ENCODE peak calls at places on chromosomes 4 and X, in six cellular contexts. C, Z, V, K, G and J are unnamed samples.
A peak's percentile ranks its signal among the peaks of the same experiment; 100 is the strongest.

GRCh38 chr4:41692717-41693345 is 55.7 kb downstream of the PHOX2B start:
- DNase-seq in C (peak; percentile 34), Z (peak; percentile 14), V (peak; percentile 48), K (peak; percentile 54), G (peak; percentile 70), J (peak; percentile 48)

GRCh38 chr4:6703786-6704185 is 5.9 kb downstream of the MRFAP1L1 start:
- DNase-seq in C (no peak), Z (no peak), V (no peak), K (no peak), G (no peak), J (no peak)

GRCh38 chr4:158005021-158005420 is 167.8 kb downstream of the GASK1B start:
- DNase-seq in C (no peak), Z (no peak), V (no peak), K (no peak), G (no peak), J (no peak)

GRCh38 chr4:67366341-67366861 is 178.9 kb downstream of the CENPC start:
- DNase-seq in C (no peak), Z (no peak), V (no peak), K (no peak), G (no peak), J (no peak)

GRCh38 chr4:149790172-149790907 is 25.3 kb downstream of the IQCM start:
- DNase-seq in C (no peak), Z (no peak), V (no peak), K (no peak), G (peak; percentile 17), J (no peak)

GRCh38 chrX:71533850-71534515 is 1.1 kb downstream of the OGT start:
- DNase-seq in C (no peak), Z (no peak), V (peak; percentile 70), K (peak; percentile 45), G (peak; percentile 54), J (peak; percentile 44)

GRCh38 chr4:146051724-146052396 is 113.2 kb upstream of the ZNF827 start:
- DNase-seq in C (peak; percentile 49), Z (no peak), V (no peak), K (peak; percentile 61), G (peak; percentile 72), J (no peak)

GRCh38 chr4:132228676-132229075 is 920.4 kb upstream of the PCDH10 start:
- DNase-seq in C (no peak), Z (no peak), V (no peak), K (no peak), G (no peak), J (no peak)

GRCh38 chr4:673349-674091 is 556 bp downstream of the ATP5ME start:
- DNase-seq in C (no peak), Z (no peak), V (peak; percentile 32), K (peak; percentile 18), G (no peak), J (no peak)

GRCh38 chr4:168723020-168723419 is 226.2 kb downstream of the PALLD start:
- DNase-seq in C (no peak), Z (peak; percentile 63), V (no peak), K (peak; percentile 42), G (peak; percentile 74), J (no peak)

GRCh38 chrX:120207009-120207610 is 43.5 kb upstream of the ZBTB33 start:
- DNase-seq in C (no peak), Z (no peak), V (no peak), K (no peak), G (no peak), J (no peak)

GRCh38 chrX:16022580-16023170 is 100.7 kb upstream of the GRPR start:
- DNase-seq in C (peak; percentile 6), Z (no peak), V (no peak), K (no peak), G (peak; percentile 44), J (no peak)

GRCh38 chr4:145181091-145181501 is 707 bp upstream of the OTUD4 start:
- DNase-seq in C (no peak), Z (no peak), V (no peak), K (no peak), G (no peak), J (no peak)

GRCh38 chrX:48998391-48998790 is 3.7 kb downstream of the GRIPAP1 start:
- DNase-seq in C (no peak), Z (no peak), V (no peak), K (no peak), G (peak; percentile 5), J (no peak)

GRCh38 chr4:54213812-54214211 is 15.3 kb upstream of the PDGFRA start:
- DNase-seq in C (no peak), Z (no peak), V (no peak), K (no peak), G (peak; percentile 74), J (no peak)

GRCh38 chrX:2829066-2829430 is 318 bp downstream of the GYG2 start:
- DNase-seq in C (no peak), Z (no peak), V (no peak), K (no peak), G (no peak), J (no peak)

GRCh38 chr4:43274376-43274775 is 381.9 kb downstream of the GRXCR1 start:
- DNase-seq in C (no peak), Z (no peak), V (no peak), K (no peak), G (no peak), J (no peak)

GRCh38 chrX:10677490-10677889 is 57.1 kb upstream of the MID1 start:
- DNase-seq in C (no peak), Z (no peak), V (no peak), K (no peak), G (peak; percentile 0), J (no peak)

GRCh38 chrX:96696462-96696861 is 11.8 kb downstream of the DIAPH2 start:
- DNase-seq in C (no peak), Z (no peak), V (no peak), K (no peak), G (no peak), J (no peak)

GRCh38 chrX:155766321-155766720 is 114.8 kb upstream of the VAMP7 start:
- DNase-seq in C (no peak), Z (no peak), V (no peak), K (no peak), G (no peak), J (no peak)

GRCh38 chrX:155767101-155767878 is 113.9 kb upstream of the VAMP7 start:
- DNase-seq in C (peak; percentile 42), Z (peak; percentile 21), V (no peak), K (peak; percentile 63), G (peak; percentile 77), J (no peak)

DNA sequence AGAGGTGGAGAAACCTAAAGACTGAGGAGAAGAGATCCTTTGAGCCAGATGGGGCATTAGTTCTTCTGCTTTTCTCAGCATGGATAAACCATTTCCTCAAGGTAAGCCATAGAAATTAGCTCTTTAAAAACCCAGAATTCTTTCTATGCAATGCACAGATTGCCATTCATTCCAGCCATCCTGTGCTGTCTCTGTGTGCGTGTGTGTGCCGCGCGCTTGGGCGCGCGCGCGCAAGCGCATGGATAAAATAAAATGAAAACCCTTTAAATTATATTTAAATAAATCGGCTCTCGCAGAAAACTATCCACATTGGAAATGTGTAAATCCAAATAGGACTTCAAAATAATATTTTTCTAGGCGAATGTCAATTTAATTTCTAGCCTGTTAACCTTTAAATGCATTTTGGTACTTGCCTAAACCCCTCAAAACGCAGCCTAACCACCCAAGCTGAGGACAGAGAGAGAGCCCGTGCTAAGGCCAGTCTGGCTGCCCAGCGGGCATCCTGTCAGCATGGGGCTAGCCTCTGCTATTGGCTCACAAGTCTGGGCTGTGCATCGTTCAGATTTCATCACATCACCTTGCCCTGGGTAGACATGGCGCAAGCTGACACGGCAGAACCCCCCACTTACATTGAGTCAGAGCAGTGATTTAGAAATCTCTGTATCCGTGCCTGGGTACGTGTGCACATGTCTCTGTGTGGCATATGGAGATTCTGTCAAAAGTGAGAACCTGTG is 112.9 kb upstream of the VAMP7 start:
- DNase-seq in C (no peak), Z (no peak), V (no peak), K (peak; percentile 13), G (peak; percentile 49), J (no peak)
- H3K4me3 ChIP-seq in C (peak overlapping the region; percentile 54), Z (peak overlapping the region; percentile 48), V (no peak overlapping the region), K (peak overlapping the region; percentile 55), G (peak overlapping the region; percentile 57), J (no peak overlapping the region)

GRCh38 chrX:9532349-9532748 is 67.5 kb downstream of the TBL1X start:
- DNase-seq in C (no peak), Z (no peak), V (no peak), K (peak; percentile 44), G (peak; percentile 77), J (no peak)

GRCh38 chrX:9534686-9535085 is 69.8 kb downstream of the TBL1X start:
- DNase-seq in C (peak; percentile 27), Z (peak; percentile 7), V (no peak), K (no peak), G (peak; percentile 75), J (no peak)

GRCh38 chrX:9537781-9538180 is 72.9 kb downstream of the TBL1X start:
- DNase-seq in C (no peak), Z (no peak), V (no peak), K (no peak), G (no peak), J (no peak)

GRCh38 chrX:9533611-9534010 is 68.8 kb downstream of the TBL1X start:
- DNase-seq in C (no peak), Z (no peak), V (no peak), K (no peak), G (no peak), J (no peak)

DNA sequence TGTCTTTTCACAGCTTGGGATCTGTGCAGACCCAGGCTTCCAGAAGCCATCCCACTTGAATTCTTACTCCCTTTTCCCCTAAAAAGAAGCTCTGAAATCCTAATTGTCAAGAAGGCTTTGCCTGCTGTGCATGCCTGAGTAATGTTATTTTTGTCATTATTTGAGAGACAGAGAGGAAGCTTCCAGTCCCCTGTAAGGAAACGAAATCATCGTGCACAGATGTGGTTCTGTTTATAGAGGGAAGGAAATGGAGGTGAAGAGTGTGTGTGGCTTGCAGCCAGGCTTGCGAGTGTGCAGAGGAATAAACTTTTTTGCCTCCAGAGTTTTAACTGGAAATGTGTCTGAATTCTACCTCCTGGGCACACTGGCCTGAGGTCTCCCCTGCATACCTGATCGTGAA is 70.2 kb downstream of the TBL1X start:
- DNase-seq in C (no peak), Z (peak; percentile 7), V (peak; percentile 13), K (no peak), G (no peak), J (no peak)
- H3K4me3 ChIP-seq in C (no peak overlapping the region), Z (no peak overlapping the region), V (no peak overlapping the region), K (peak overlapping the region; percentile 9), G (no peak overlapping the region), J (no peak overlapping the region)

GRCh38 chr4:63728480-63729177 is 680.6 kb downstream of the TECRL start:
- DNase-seq in C (no peak), Z (no peak), V (no peak), K (no peak), G (peak; percentile 2), J (no peak)
- H3K4me3 ChIP-seq in C (no peak overlapping the region), Z (no peak overlapping the region), V (no peak overlapping the region), K (no peak overlapping the region), G (no peak overlapping the region), J (no peak overlapping the region)

GRCh38 chr4:1755297-1755696 is 34.0 kb downstream of the TACC3 start:
- DNase-seq in C (no peak), Z (no peak), V (no peak), K (no peak), G (no peak), J (no peak)

GRCh38 chr4:1757836-1758235 is 35.3 kb upstream of the FGFR3 start:
- DNase-seq in C (no peak), Z (no peak), V (no peak), K (no peak), G (no peak), J (no peak)

GRCh38 chr4:1754336-1754735 is 33.0 kb downstream of the TACC3 start:
- DNase-seq in C (no peak), Z (no peak), V (peak; percentile 13), K (no peak), G (no peak), J (no peak)

GRCh38 chr4:1756893-1757779 is 35.8 kb downstream of the TACC3 start:
- DNase-seq in C (no peak), Z (no peak), V (no peak), K (no peak), G (no peak), J (no peak)

GRCh38 chr4:1756079-1756478 is 34.8 kb downstream of the TACC3 start:
- DNase-seq in C (no peak), Z (no peak), V (no peak), K (no peak), G (no peak), J (no peak)
- H3K4me3 ChIP-seq in C (no peak overlapping the region), Z (no peak overlapping the region), V (no peak overlapping the region), K (no peak overlapping the region), G (no peak overlapping the region), J (no peak overlapping the region)